ENCODE peak calls at places on chromosomes 13 and 19, in four cellular contexts. M is effector memory CD4-positive, alpha-beta T cell; O is endothelial cell; H is MV-4-11. W is an unnamed sample.

GRCh38 chr13:33213797-33214196 is 71.8 kb downstream of the STARD13 start:
- DNase-seq in O (no peak), H (no peak), M (no peak), W (no peak)

GRCh38 chr19:18765224-18765623 is 25.9 kb downstream of the COMP start:
- DNase-seq in O (no peak), H (no peak), M (no peak), W (no peak)

GRCh38 chr19:36099166-36099785 is 11.7 kb upstream of the OVOL3 start:
- DNase-seq in H (no peak), M (no peak), O (no peak), W (no peak)

GRCh38 chr13:105598551-105598950 is 936.9 kb downstream of the EFNB2 start:
- DNase-seq in M (no peak), H (peak), O (no peak), W (no peak)

GRCh38 chr13:21544515-21544914 is 59.5 kb downstream of the MICU2 start:
- DNase-seq in M (no peak), H (no peak), O (no peak), W (no peak)

GRCh38 chr13:35838356-35838755 is 292.8 kb downstream of the DCLK1 start:
- DNase-seq in M (no peak), H (no peak), O (no peak), W (no peak)

GRCh38 chr19:2289714-2290435 is 7.9 kb upstream of the PEAK3 start:
- DNase-seq in M (no peak), O (no peak), H (peak), W (peak)

GRCh38 chr13:49238621-49239020 is 9.1 kb upstream of the CDADC1 start:
- DNase-seq in M (no peak), O (no peak), H (no peak), W (no peak)

GRCh38 chr19:40617961-40618360 is 16.8 kb downstream of the LTBP4 start:
- DNase-seq in O (no peak), M (no peak), H (no peak), W (no peak)

GRCh38 chr13:24063281-24063851 is 97.2 kb upstream of the SPATA13 start:
- DNase-seq in O (no peak), M (no peak), H (no peak), W (no peak)

GRCh38 chr13:85582890-85583289 is 216.3 kb downstream of the SLITRK6 start:
- DNase-seq in O (no peak), H (no peak), M (no peak), W (no peak)

GRCh38 chr19:2461751-2462634 is 5.2 kb upstream of the LMNB2 start:
- DNase-seq in M (no peak), O (peak), H (peak), W (no peak)

GRCh38 chr13:101499406-101499805 is 46.9 kb downstream of the ITGBL1 start:
- DNase-seq in O (no peak), H (no peak), M (no peak), W (no peak)

GRCh38 chr13:23159205-23159586 is 21.6 kb upstream of the SGCG start:
- DNase-seq in O (peak), H (peak), M (no peak), W (no peak)

GRCh38 chr19:33286899-33287298 is 15.4 kb downstream of the CEBPA start:
- DNase-seq in M (no peak), H (no peak), O (no peak), W (no peak)

GRCh38 chr19:17703823-17704463 is 15.3 kb upstream of the MAP1S start:
- DNase-seq in M (peak), H (peak), O (peak), W (peak)

GRCh38 chr19:46015080-46015960 is 7.5 kb downstream of the PGLYRP1 start:
- DNase-seq in O (peak), M (peak), H (no peak), W (no peak)

GRCh38 chr19:13149628-13150186 is 468 bp downstream of the STX10 start:
- DNase-seq in O (peak), M (no peak), H (no peak), W (no peak)

GRCh38 chr19:1252818-1253513 is 4.6 kb downstream of the MIDN start:
- DNase-seq in H (peak), O (no peak), M (peak), W (peak)

GRCh38 chr13:66519259-66519658 is 710.9 kb downstream of the PCDH9 start:
- DNase-seq in O (no peak), M (no peak), H (no peak), W (no peak)